ENCODE peak calls at places on chromosome 1, in ten cellular contexts. One of them, this sample, is unnamed.

GRCh38 chr1:43531906-43532584 is 1.4 kb downstream of the PTPRF start:
- DNase-seq in sigmoid colon: no peak
- DNase-seq in HepG2: no peak
- DNase-seq in heart left ventricle: no peak
- DNase-seq in endothelial cell of umbilical vein: no peak
- DNase-seq in uterus: no peak
- DNase-seq in K562: no peak
- DNase-seq in GM12891: no peak
- DNase-seq in A549: no peak
- DNase-seq in thyroid gland: no peak
- DNase-seq in this sample: no peak

GRCh38 chr1:151461694-151462093 is 2.4 kb upstream of the POGZ start:
- DNase-seq in endothelial cell of umbilical vein: no peak
- DNase-seq in thyroid gland: no peak
- DNase-seq in K562: no peak
- DNase-seq in GM12891: no peak
- DNase-seq in heart left ventricle: no peak
- DNase-seq in A549: no peak
- DNase-seq in sigmoid colon: no peak
- DNase-seq in uterus: no peak
- DNase-seq in HepG2: no peak
- DNase-seq in this sample: no peak

GRCh38 chr1:88169144-88169543 is 514.9 kb upstream of the PKN2 start:
- DNase-seq in GM12891: no peak
- DNase-seq in HepG2: no peak
- DNase-seq in thyroid gland: no peak
- DNase-seq in heart left ventricle: no peak
- DNase-seq in endothelial cell of umbilical vein: no peak
- DNase-seq in sigmoid colon: no peak
- DNase-seq in uterus: no peak
- DNase-seq in A549: no peak
- DNase-seq in K562: no peak
- DNase-seq in this sample: no peak

GRCh38 chr1:9652379-9653194 is 1.1 kb downstream of the PIK3CD start:
- DNase-seq in sigmoid colon: no peak
- DNase-seq in thyroid gland: no peak
- DNase-seq in endothelial cell of umbilical vein: no peak
- DNase-seq in HepG2: no peak
- DNase-seq in uterus: no peak
- DNase-seq in A549: no peak
- DNase-seq in GM12891: no peak
- DNase-seq in heart left ventricle: no peak
- DNase-seq in K562: no peak
- DNase-seq in this sample: no peak

GRCh38 chr1:227316941-227317540 is 1.3 kb downstream of the CDC42BPA start:
- DNase-seq in GM12891: no peak
- DNase-seq in endothelial cell of umbilical vein: peak; percentile 61
- DNase-seq in sigmoid colon: no peak
- DNase-seq in A549: no peak
- DNase-seq in HepG2: no peak
- DNase-seq in K562: peak; percentile 45
- DNase-seq in thyroid gland: no peak
- DNase-seq in heart left ventricle: no peak
- DNase-seq in uterus: no peak
- DNase-seq in this sample: no peak

GRCh38 chr1:31577515-31578191 is 1.3 kb downstream of the TINAGL1 start:
- DNase-seq in thyroid gland: no peak
- DNase-seq in heart left ventricle: peak; percentile 57
- DNase-seq in HepG2: peak; percentile 24
- DNase-seq in GM12891: no peak
- DNase-seq in K562: peak; percentile 35
- DNase-seq in endothelial cell of umbilical vein: peak; percentile 58
- DNase-seq in sigmoid colon: peak; percentile 78
- DNase-seq in uterus: no peak
- DNase-seq in A549: no peak
- DNase-seq in this sample: no peak

GRCh38 chr1:201886103-201886885 is 2.4 kb upstream of the SHISA4 start:
- DNase-seq in sigmoid colon: no peak
- DNase-seq in HepG2: no peak
- DNase-seq in GM12891: no peak
- DNase-seq in endothelial cell of umbilical vein: no peak
- DNase-seq in thyroid gland: no peak
- DNase-seq in K562: peak; percentile 29
- DNase-seq in heart left ventricle: no peak
- DNase-seq in uterus: peak; percentile 11
- DNase-seq in A549: no peak
- DNase-seq in this sample: no peak

GRCh38 chr1:22176258-22176657 is 33.4 kb upstream of the WNT4 start:
- DNase-seq in endothelial cell of umbilical vein: no peak
- DNase-seq in uterus: no peak
- DNase-seq in heart left ventricle: no peak
- DNase-seq in HepG2: no peak
- DNase-seq in thyroid gland: no peak
- DNase-seq in K562: no peak
- DNase-seq in sigmoid colon: no peak
- DNase-seq in A549: no peak
- DNase-seq in GM12891: peak; percentile 74
- DNase-seq in this sample: no peak

GRCh38 chr1:3314561-3315271 is 139.7 kb upstream of the ARHGEF16 start:
- DNase-seq in uterus: peak; percentile 44
- DNase-seq in sigmoid colon: no peak
- DNase-seq in endothelial cell of umbilical vein: no peak
- DNase-seq in HepG2: no peak
- DNase-seq in heart left ventricle: peak; percentile 21
- DNase-seq in K562: no peak
- DNase-seq in A549: no peak
- DNase-seq in GM12891: no peak
- DNase-seq in thyroid gland: no peak
- DNase-seq in this sample: no peak

GRCh38 chr1:94125551-94126514 is 4.9 kb upstream of the ABCA4 start:
- DNase-seq in uterus: no peak
- DNase-seq in sigmoid colon: no peak
- DNase-seq in GM12891: no peak
- DNase-seq in endothelial cell of umbilical vein: no peak
- DNase-seq in A549: no peak
- DNase-seq in HepG2: peak; percentile 96
- DNase-seq in thyroid gland: no peak
- DNase-seq in heart left ventricle: no peak
- DNase-seq in K562: no peak
- DNase-seq in this sample: no peak

GRCh38 chr1:220135755-220136154 is 41.8 kb downstream of the IARS2 start:
- DNase-seq in endothelial cell of umbilical vein: no peak
- DNase-seq in A549: no peak
- DNase-seq in HepG2: no peak
- DNase-seq in heart left ventricle: no peak
- DNase-seq in uterus: no peak
- DNase-seq in K562: no peak
- DNase-seq in GM12891: no peak
- DNase-seq in sigmoid colon: no peak
- DNase-seq in thyroid gland: no peak
- DNase-seq in this sample: no peak

GRCh38 chr1:181090653-181091126 is 2.2 kb downstream of the IER5 start:
- DNase-seq in heart left ventricle: no peak
- DNase-seq in HepG2: no peak
- DNase-seq in K562: peak; percentile 59
- DNase-seq in uterus: no peak
- DNase-seq in thyroid gland: no peak
- DNase-seq in sigmoid colon: no peak
- DNase-seq in endothelial cell of umbilical vein: peak; percentile 51
- DNase-seq in A549: no peak
- DNase-seq in GM12891: no peak
- DNase-seq in this sample: no peak

DNA sequence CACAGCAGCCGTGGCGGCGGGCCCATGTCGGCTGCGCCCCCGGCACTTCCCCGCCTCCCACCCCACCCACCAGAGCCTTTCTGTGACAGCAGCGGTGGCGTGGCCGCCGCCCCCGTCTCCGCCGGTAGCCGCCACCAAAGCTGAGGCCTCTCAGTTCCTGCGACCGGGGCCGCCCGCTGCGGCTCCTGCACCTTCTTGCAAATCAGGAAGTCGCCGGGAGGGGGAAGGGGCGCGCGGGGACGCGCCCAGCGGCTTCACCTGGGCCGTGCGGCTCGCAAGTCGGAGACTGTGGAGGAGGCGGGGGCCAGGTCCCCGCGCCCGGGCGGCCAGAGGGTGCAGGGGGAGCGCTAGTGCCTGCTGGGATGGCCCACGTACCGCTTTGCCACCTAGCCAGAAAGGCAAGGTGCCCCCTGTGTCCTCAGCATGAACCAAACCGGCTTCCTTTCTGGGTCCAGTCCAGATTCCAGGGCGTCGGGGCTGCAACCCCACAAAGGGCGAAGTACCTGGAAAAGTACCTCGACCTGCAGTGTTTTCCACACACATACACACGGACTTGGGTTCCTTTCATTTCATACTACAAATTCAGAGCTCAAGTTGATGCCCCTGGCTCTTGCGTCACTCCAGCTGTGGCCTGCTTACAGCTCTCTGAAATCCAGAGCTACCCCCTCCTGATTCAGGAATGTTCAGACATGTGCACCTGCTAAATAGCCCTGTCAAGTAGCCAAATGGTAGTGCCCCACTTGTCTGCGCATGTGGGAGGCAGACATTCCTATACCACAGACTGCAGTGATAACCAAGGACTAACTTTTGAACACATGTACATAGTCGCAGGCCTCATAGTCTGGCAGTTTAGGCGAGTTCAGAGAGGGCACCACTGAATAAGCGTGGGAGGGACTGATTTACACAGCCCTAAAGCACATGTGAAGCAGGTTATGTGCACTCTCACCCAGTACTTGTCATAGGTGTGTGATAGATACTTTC is at the start of gene DENND1B:
- DNase-seq in thyroid gland: peak; percentile 92
- DNase-seq in uterus: peak; percentile 43
- DNase-seq in sigmoid colon: peak; percentile 83
- DNase-seq in GM12891: peak; percentile 51
- DNase-seq in A549: peak; percentile 39
- DNase-seq in endothelial cell of umbilical vein: peak; percentile 52
- DNase-seq in HepG2: peak; percentile 52
- DNase-seq in K562: peak; percentile 74
- DNase-seq in heart left ventricle: peak; percentile 81
- DNase-seq in this sample: peak; percentile 16
- TF ChIP-seq POLR2A in thyroid gland: no peak
- TF ChIP-seq POLR2A in uterus: no peak
- TF ChIP-seq POLR2A in sigmoid colon: no peak
- TF ChIP-seq POLR2A in GM12891: no peak
- TF ChIP-seq POLR2A in A549: peak; percentile 35
- TF ChIP-seq POLR2A in endothelial cell of umbilical vein: no peak
- TF ChIP-seq POLR2A in HepG2: peak; percentile 57
- TF ChIP-seq POLR2A in K562: peak; percentile 66
- TF ChIP-seq POLR2A in heart left ventricle: no peak
- TF ChIP-seq POLR2A in this sample: peak; percentile 12

DNA sequence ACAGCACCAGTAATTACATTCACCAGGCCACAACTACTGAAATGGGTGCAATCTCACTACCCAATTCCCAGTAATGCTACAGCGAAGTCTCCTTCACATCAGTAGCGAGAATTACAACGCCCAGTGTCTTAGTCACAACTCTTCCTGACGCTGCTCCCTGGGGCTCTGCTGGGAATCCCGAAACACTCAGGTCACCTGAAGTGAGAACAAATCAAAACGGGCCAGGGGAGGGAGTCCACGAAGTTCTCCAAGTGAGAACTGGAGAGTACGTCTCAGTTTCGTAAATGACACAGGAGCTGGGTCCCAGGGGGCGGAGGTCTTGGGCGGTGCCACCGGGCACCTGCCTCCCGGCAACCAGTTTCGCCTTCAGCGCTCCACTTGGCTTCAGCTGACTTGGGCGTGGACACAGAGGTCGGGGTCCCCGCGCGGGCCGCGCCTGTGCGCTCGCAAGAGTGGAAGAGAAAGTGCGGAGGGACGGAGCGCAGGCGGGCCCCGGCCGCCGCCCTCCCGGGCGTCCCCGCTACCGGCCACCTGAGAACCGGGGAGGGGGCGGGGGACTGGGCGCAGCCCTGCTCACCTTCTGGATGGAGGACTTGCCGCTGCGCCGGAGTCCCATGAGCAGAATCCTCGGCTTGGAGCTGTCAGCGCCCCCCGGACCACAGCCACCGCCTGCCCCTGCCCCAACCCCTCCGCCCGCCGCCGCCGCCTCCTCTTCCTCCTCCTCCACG is 575 bp downstream of the RRAGC start:
- DNase-seq in heart left ventricle: peak; percentile 70
- DNase-seq in sigmoid colon: peak; percentile 77
- DNase-seq in GM12891: no peak
- DNase-seq in HepG2: peak; percentile 39
- DNase-seq in uterus: peak; percentile 30
- DNase-seq in thyroid gland: peak; percentile 69
- DNase-seq in K562: peak; percentile 57
- DNase-seq in A549: peak; percentile 15
- DNase-seq in endothelial cell of umbilical vein: peak; percentile 46
- DNase-seq in this sample: peak; percentile 70
- TF ChIP-seq POLR2A in heart left ventricle: no peak
- TF ChIP-seq POLR2A in sigmoid colon: no peak
- TF ChIP-seq POLR2A in GM12891: no peak
- TF ChIP-seq POLR2A in HepG2: no peak
- TF ChIP-seq POLR2A in uterus: no peak
- TF ChIP-seq POLR2A in thyroid gland: no peak
- TF ChIP-seq POLR2A in K562: no peak
- TF ChIP-seq POLR2A in A549: no peak
- TF ChIP-seq POLR2A in endothelial cell of umbilical vein: no peak
- TF ChIP-seq POLR2A in this sample: no peak

DNA sequence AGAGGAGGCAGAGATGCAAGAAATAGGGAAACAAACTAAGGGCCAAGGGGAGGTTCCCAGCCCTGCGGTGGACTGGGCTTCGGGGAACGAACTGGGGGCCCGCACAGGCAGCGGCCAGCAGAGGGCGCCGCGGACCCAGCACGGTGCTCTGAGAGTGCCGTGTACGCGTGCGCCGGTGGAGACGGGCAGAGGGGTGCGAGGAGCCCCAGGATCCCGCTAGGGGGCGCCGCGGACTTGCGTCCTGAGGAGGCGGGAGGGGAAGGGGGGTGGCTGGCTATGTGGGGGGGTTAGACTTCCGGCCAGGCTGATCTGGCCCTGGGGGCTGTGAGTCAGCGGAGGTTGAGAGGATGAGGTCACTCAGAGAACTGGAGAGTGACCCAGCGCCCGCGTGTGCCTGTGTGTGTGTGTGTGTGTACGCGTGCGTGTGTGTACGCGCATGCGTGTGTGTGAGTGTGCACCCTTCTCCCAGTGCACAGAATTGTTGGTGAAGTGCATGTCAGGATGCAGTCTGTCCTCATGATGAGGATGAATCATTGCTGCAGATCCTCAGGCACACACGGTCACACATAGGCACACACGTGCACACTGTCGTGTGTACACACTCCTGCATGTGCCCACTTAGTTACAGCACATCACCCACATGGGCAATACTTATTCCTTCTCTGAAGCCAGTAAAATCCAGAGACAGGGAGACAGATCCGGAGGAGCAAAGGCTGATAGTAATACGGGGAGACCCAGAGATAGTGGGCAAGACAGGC is 17.0 kb downstream of the NES start:
- DNase-seq in heart left ventricle: peak; percentile 98
- DNase-seq in A549: peak; percentile 98
- DNase-seq in endothelial cell of umbilical vein: peak; percentile 96
- DNase-seq in GM12891: peak; percentile 98
- DNase-seq in thyroid gland: peak; percentile 93
- DNase-seq in HepG2: peak; percentile 95
- DNase-seq in sigmoid colon: peak; percentile 98
- DNase-seq in uterus: peak; percentile 98
- DNase-seq in K562: peak; percentile 99
- DNase-seq in this sample: peak; percentile 99
- TF ChIP-seq POLR2A in heart left ventricle: no peak
- TF ChIP-seq POLR2A in A549: peak; percentile 44
- TF ChIP-seq POLR2A in endothelial cell of umbilical vein: peak; percentile 83
- TF ChIP-seq POLR2A in GM12891: no peak
- TF ChIP-seq POLR2A in thyroid gland: no peak
- TF ChIP-seq POLR2A in HepG2: no peak
- TF ChIP-seq POLR2A in sigmoid colon: no peak
- TF ChIP-seq POLR2A in uterus: no peak
- TF ChIP-seq POLR2A in K562: peak; percentile 95
- TF ChIP-seq POLR2A in this sample: no peak

GRCh38 chr1:231211005-231211857 is 29.8 kb upstream of the GNPAT start:
- DNase-seq in uterus: peak; percentile 63
- DNase-seq in sigmoid colon: peak; percentile 77
- DNase-seq in endothelial cell of umbilical vein: peak; percentile 76
- DNase-seq in A549: peak; percentile 81
- DNase-seq in HepG2: peak; percentile 76
- DNase-seq in heart left ventricle: peak; percentile 67
- DNase-seq in K562: peak; percentile 86
- DNase-seq in thyroid gland: peak; percentile 89
- DNase-seq in GM12891: peak; percentile 85
- DNase-seq in this sample: peak; percentile 77
- TF ChIP-seq POLR2A in uterus: no peak
- TF ChIP-seq POLR2A in sigmoid colon: no peak
- TF ChIP-seq POLR2A in endothelial cell of umbilical vein: no peak
- TF ChIP-seq POLR2A in A549: no peak
- TF ChIP-seq POLR2A in HepG2: no peak
- TF ChIP-seq POLR2A in heart left ventricle: no peak
- TF ChIP-seq POLR2A in K562: no peak
- TF ChIP-seq POLR2A in thyroid gland: no peak
- TF ChIP-seq POLR2A in GM12891: peak; percentile 43
- TF ChIP-seq POLR2A in this sample: no peak